ENCODE peak calls at places on chromosomes 6 and 20, in five cellular contexts. J, B, E, M and Z are unnamed samples.

GRCh38 chr6:17638212-17638611 is 38.1 kb downstream of the FAM8A1 start:
- DNase-seq in J (no peak), B (no peak), E (no peak), M (no peak), Z (no peak)

GRCh38 chr6:37359034-37359433 is 5.3 kb downstream of the RNF8 start:
- DNase-seq in J (no peak), B (no peak), E (no peak), M (peak; percentile 87), Z (no peak)

GRCh38 chr6:93177918-93178317 is 241.4 kb downstream of the EPHA7 start:
- DNase-seq in J (no peak), B (no peak), E (no peak), M (no peak), Z (no peak)

GRCh38 chr6:129498950-129499870 is 210.8 kb downstream of the ARHGAP18 start:
- DNase-seq in J (peak; percentile 63), B (no peak), E (peak; percentile 72), M (peak; percentile 73), Z (no peak)

GRCh38 chr6:3843379-3844096 is 5.6 kb upstream of the FAM50B start:
- DNase-seq in J (peak; percentile 66), B (no peak), E (peak; percentile 50), M (no peak), Z (no peak)

GRCh38 chr6:24743265-24743943 is 24.4 kb upstream of the C6orf62 start:
- DNase-seq in J (peak; percentile 98), B (no peak), E (peak; percentile 98), M (peak; percentile 95), Z (no peak)

GRCh38 chr6:136225496-136225895 is 24.6 kb downstream of the MTFR2 start:
- DNase-seq in J (peak; percentile 12), B (peak; percentile 18), E (peak; percentile 33), M (no peak), Z (no peak)

GRCh38 chr20:45407783-45408645 is at the start of gene DBNDD2:
- DNase-seq in J (no peak), B (peak; percentile 30), E (no peak), M (no peak), Z (peak; percentile 94)

GRCh38 chr20:64224344-64225165 is 31.0 kb upstream of the PCMTD2 start:
- DNase-seq in J (peak; percentile 98), B (no peak), E (peak; percentile 97), M (peak; percentile 52), Z (peak; percentile 23)

GRCh38 chr20:19886666-19887288 is 128.7 kb downstream of the RIN2 start:
- DNase-seq in J (peak; percentile 18), B (no peak), E (no peak), M (no peak), Z (no peak)

GRCh38 chr6:78365473-78365872 is 501.9 kb upstream of the IRAK1BP1 start:
- DNase-seq in J (no peak), B (no peak), E (no peak), M (no peak), Z (no peak)

GRCh38 chr6:169165561-169166300 is 87.9 kb downstream of the THBS2 start:
- DNase-seq in J (peak; percentile 76), B (no peak), E (no peak), M (no peak), Z (no peak)

GRCh38 chr20:6819599-6819998 is 52.1 kb downstream of the BMP2 start:
- DNase-seq in J (no peak), B (no peak), E (peak; percentile 6), M (peak; percentile 46), Z (no peak)

GRCh38 chr6:11613858-11614257 is 76.3 kb downstream of the TMEM170B start:
- DNase-seq in J (peak; percentile 99), B (no peak), E (peak; percentile 82), M (peak; percentile 96), Z (no peak)

GRCh38 chr6:149037026-149037734 is 280.3 kb upstream of the TAB2 start:
- DNase-seq in J (peak; percentile 53), B (no peak), E (no peak), M (no peak), Z (no peak)

GRCh38 chr6:100283288-100283687 is 181.4 kb downstream of the SIM1 start:
- DNase-seq in J (peak; percentile 87), B (no peak), E (peak; percentile 78), M (no peak), Z (no peak)

GRCh38 chr6:43186706-43187105 is 4.7 kb downstream of the CUL9 start:
- DNase-seq in J (no peak), B (no peak), E (no peak), M (no peak), Z (no peak)

GRCh38 chr6:137706065-137706422 is 161.0 kb upstream of the TNFAIP3 start:
- DNase-seq in J (no peak), B (no peak), E (no peak), M (no peak), Z (no peak)

GRCh38 chr6:5679696-5680494 is 326.8 kb downstream of the NRN1 start:
- DNase-seq in J (no peak), B (no peak), E (no peak), M (no peak), Z (no peak)

GRCh38 chr6:111347589-111347988 is 135.4 kb downstream of the REV3L start:
- DNase-seq in J (no peak), B (no peak), E (no peak), M (no peak), Z (no peak)

GRCh38 chr20:10316582-10316981 is 98.0 kb downstream of the SNAP25 start:
- DNase-seq in J (no peak), B (no peak), E (no peak), M (peak; percentile 35), Z (no peak)

GRCh38 chr20:10077886-10078285 is 43.1 kb downstream of the ANKEF1 start:
- DNase-seq in J (no peak), B (no peak), E (no peak), M (peak; percentile 17), Z (no peak)

GRCh38 chr6:168934856-168935627 is 318.6 kb downstream of the THBS2 start:
- DNase-seq in J (no peak), B (no peak), E (no peak), M (no peak), Z (no peak)

GRCh38 chr6:49541936-49542335 is 8.5 kb upstream of the C6orf141 start:
- DNase-seq in J (peak; percentile 49), B (no peak), E (no peak), M (no peak), Z (no peak)

DNA sequence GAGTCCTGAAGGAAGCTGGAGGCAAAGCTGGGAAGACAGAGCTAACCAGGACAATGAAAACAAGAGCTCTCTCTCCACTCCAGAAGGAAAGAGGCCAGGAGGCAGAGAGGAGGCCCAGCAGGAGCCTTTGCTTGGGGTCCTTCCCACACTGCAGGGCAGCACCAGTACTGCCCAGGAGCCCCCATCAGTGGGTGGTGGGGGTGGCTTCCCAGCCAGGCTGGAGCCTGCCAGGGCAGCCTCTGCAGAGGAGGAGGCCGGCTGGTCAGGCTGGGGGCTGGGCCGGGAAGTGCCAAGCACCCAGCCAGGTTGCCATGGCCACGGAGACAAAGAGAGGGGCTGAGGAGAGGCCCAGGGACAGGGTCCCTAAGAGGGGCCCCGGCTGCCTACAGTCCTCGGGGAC is 33.4 kb downstream of the PREX1 start:
- DNase-seq in J (no peak), B (no peak), E (no peak), M (no peak), Z (peak; percentile 52)
- H3K27ac ChIP-seq in J (no peak overlapping the region), B (no peak overlapping the region), E (no peak overlapping the region), M (no peak overlapping the region), Z (peak overlapping the region; percentile 10)

DNA sequence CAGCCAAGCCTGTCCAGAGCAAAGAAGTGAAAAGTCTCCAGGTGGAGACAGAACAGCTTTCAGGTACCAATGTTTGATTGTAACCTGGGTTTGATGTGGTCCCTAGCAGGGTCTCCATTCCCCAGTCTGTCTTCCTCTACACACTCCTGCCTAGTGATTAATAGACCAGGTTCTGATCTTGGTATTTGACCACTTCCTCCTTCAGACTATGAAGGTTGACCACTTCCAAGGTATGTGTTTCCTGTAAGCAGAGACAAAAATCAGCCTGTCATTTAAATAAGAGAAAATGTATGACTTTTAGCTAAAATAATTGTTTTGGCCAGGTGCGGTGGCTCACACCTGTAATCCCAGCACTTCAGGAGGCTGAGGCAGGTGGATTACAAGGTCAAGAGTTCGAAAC is 41.8 kb upstream of the TOP1 start:
- DNase-seq in J (no peak), B (no peak), E (no peak), M (no peak), Z (no peak)
- H3K27ac ChIP-seq in J (no peak overlapping the region), B (no peak overlapping the region), E (no peak overlapping the region), M (no peak overlapping the region), Z (no peak overlapping the region)

GRCh38 chr20:59938221-59938620 is 1.9 kb downstream of the PPP1R3D start:
- DNase-seq in J (peak; percentile 50), B (no peak), E (peak; percentile 88), M (no peak), Z (no peak)

GRCh38 chr20:59939052-59939878 is 840 bp downstream of the PPP1R3D start:
- DNase-seq in J (peak; percentile 20), B (peak; percentile 23), E (no peak), M (no peak), Z (no peak)

GRCh38 chr20:59939879-59940128 is 301 bp downstream of the PPP1R3D start:
- DNase-seq in J (no peak), B (no peak), E (peak; percentile 59), M (no peak), Z (no peak)

GRCh38 chr20:59937150-59937549 is 3.0 kb downstream of the PPP1R3D start:
- DNase-seq in J (no peak), B (no peak), E (peak; percentile 44), M (no peak), Z (no peak)

DNA sequence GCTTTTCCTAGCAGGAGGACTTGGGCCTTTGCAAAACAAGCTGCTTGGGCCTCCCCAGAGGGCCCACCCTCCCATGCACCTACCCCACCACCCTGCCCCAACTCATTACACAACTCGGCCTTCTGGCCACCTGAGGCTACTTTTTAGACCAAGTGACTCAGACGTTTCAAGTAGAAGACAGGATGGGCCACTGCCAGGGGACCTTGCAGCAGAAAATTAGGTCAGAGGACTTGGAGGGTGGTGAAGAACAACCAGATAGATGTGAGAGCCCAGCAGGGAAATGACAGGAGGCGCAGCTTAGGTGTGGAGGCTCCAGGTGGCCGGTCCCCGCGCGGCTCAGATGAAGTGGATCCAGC is 1.4 kb downstream of the PPP1R3D start:
- DNase-seq in J (no peak), B (peak; percentile 23), E (peak; percentile 82), M (no peak), Z (peak; percentile 29)
- H3K27ac ChIP-seq in J (no peak overlapping the region), B (no peak overlapping the region), E (peak overlapping the region; percentile 99), M (no peak overlapping the region), Z (no peak overlapping the region)

GRCh38 chr6:44660561-44661220 is 273.2 kb downstream of the CDC5L start:
- DNase-seq in J (peak; percentile 95), B (no peak), E (peak; percentile 63), M (no peak), Z (no peak)

GRCh38 chr6:44661631-44662030 is 274.1 kb downstream of the CDC5L start:
- DNase-seq in J (no peak), B (no peak), E (no peak), M (no peak), Z (no peak)

GRCh38 chr6:44659676-44660170 is 272.2 kb downstream of the CDC5L start:
- DNase-seq in J (no peak), B (no peak), E (no peak), M (no peak), Z (no peak)

GRCh38 chr6:44662461-44663121 is 275.1 kb downstream of the CDC5L start:
- DNase-seq in J (peak; percentile 98), B (no peak), E (no peak), M (no peak), Z (no peak)

DNA sequence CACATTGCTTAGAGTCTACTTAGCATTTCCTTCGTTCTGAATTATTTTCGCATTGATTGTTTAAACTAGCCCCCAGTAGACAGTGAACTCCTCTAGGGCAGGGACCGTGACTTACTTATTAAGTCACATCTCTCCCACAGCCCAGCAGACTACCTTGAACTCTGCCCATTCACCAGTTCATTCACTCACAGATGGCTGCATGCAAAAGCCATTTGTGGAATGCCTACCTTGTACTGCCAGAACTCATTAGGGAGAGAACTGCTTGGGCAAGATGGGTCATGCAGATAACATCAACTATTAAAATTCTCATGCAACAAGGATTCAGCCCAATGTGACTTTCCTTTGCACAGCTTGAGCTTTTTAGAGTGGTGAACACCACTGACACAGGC is 273.7 kb downstream of the CDC5L start:
- DNase-seq in J (peak; percentile 95), B (no peak), E (peak; percentile 83), M (no peak), Z (no peak)
- H3K27ac ChIP-seq in J (no peak overlapping the region), B (no peak overlapping the region), E (peak overlapping the region; percentile 79), M (no peak overlapping the region), Z (no peak overlapping the region)